ENCODE peak calls at places on chromosomes 2 and 18, in eight cellular contexts. R is PC-3, V is endodermal cell, S is nephron progenitor cell, L is thoracic aorta, T is upper lobe of left lung, Z is fibroblast of pulmonary artery, Y is astrocyte of the cerebellum. G is an unnamed sample.

GRCh38 chr2:131394147-131394931 is 30.4 kb upstream of the RAB6D start:
- DNase-seq in S (peak), T (no peak), V (peak), Z (no peak), R (no peak), Y (no peak), L (no peak), G (no peak)

GRCh38 chr2:30444283-30444682 is 2.8 kb upstream of the LCLAT1 start:
- DNase-seq in Z (no peak), V (no peak), L (no peak), S (no peak), R (no peak), T (no peak), Y (no peak), G (no peak)

GRCh38 chr2:38428940-38429339 is 51.9 kb upstream of the ATL2 start:
- DNase-seq in Y (no peak), S (no peak), R (no peak), T (no peak), Z (peak), L (no peak), V (no peak), G (no peak)

GRCh38 chr2:124063596-124063995 is 38.5 kb downstream of the CNTNAP5 start:
- DNase-seq in S (no peak), L (no peak), Y (no peak), Z (no peak), T (no peak), R (no peak), V (no peak), G (no peak)

GRCh38 chr18:51039138-51040112 is 9.4 kb downstream of the SMAD4 start:
- DNase-seq in R (no peak), V (peak), Y (no peak), Z (peak), S (no peak), T (no peak), L (no peak), G (no peak)

GRCh38 chr2:1282552-1282951 is 130.7 kb upstream of the TPO start:
- DNase-seq in S (peak), T (no peak), Y (no peak), Z (peak), V (no peak), L (no peak), R (no peak), G (no peak)

GRCh38 chr2:10006248-10007147 is 36.9 kb upstream of the KLF11 start:
- DNase-seq in V (peak), T (peak), S (peak), Z (no peak), L (no peak), Y (no peak), R (peak), G (no peak)

GRCh38 chr2:238850096-238850495 is 2.2 kb downstream of the TWIST2 start:
- DNase-seq in L (no peak), Y (no peak), T (no peak), V (no peak), S (no peak), R (no peak), Z (peak), G (no peak)

GRCh38 chr18:28560339-28560738 is 383.4 kb upstream of the CDH2 start:
- DNase-seq in Y (no peak), Z (no peak), L (no peak), R (no peak), S (no peak), V (no peak), T (no peak), G (no peak)

GRCh38 chr2:25043241-25043867 is 1.5 kb downstream of the EFR3B start:
- DNase-seq in Z (peak), R (peak), L (no peak), S (peak), V (peak), Y (peak), T (no peak), G (no peak)

GRCh38 chr18:75727479-75727878 is 300.0 kb upstream of the SMIM21 start:
- DNase-seq in S (peak), T (peak), Y (peak), Z (peak), R (peak), V (peak), L (no peak), G (no peak)

GRCh38 chr2:100031604-100032003 is 110.8 kb downstream of the AFF3 start:
- DNase-seq in V (no peak), R (peak), Y (no peak), T (no peak), Z (no peak), L (no peak), S (no peak), G (no peak)

GRCh38 chr2:100033976-100034375 is 108.4 kb downstream of the AFF3 start:
- DNase-seq in L (no peak), R (no peak), Y (no peak), T (no peak), S (no peak), Z (no peak), V (no peak), G (no peak)

GRCh38 chr2:100034431-100034830 is 108.0 kb downstream of the AFF3 start:
- DNase-seq in S (no peak), R (no peak), T (no peak), Y (no peak), V (no peak), L (no peak), Z (no peak), G (no peak)

GRCh38 chr2:100029460-100029859 is 112.9 kb downstream of the AFF3 start:
- DNase-seq in Z (no peak), R (no peak), V (no peak), L (no peak), S (no peak), Y (no peak), T (no peak), G (no peak)
- TF ChIP-seq CTCF in Z (no peak), R (peak), V (peak), L (no peak), S (no peak), Y (no peak), T (no peak), G (no peak)

DNA sequence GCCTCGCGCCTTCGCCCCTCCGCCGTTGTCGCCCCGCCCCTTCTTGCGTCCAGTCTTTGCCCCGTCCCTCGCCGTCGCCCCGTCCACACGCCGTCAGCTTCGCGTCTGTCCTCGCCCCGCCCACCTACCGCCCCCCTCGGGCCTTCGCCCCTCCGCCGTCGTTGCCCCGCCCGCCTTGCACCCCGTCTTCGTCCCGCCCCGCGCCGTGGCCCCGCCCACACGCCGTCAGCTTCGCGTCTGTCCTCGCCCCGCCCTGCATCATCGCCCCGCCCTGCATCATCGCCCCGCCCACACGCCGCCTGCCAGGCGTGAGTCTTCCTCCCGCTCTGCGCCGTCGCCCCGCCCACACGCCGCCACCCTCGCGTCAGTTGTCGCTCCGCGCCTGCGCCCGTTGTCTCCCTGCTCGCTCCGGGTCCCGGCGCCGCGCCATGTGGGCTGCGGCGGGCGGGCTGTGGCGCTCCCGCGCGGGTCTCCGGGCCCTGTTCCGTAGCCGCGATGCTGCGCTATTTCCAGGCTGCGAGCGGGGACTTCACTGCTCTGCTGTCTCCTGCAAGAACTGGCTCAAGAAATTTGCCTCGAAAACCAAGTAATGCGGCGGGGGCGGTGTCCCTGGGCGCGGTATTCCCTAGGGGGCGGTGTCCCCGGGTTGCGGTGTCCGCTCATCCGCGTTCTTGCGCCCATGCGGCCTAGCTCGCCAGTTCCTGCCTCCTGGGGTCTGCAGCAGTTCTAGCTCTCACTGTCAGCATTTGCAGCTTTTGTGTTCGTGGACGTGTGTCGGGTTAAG is at the start of gene RBFA:
- DNase-seq in L (peak), Z (peak), V (peak), S (peak), R (peak), T (peak), Y (peak), G (peak)
- TF ChIP-seq CTCF in L (no peak), Z (no peak), V (peak), S (no peak), R (peak), T (peak), Y (no peak), G (no peak)

GRCh38 chr18:11666831-11667230 is 22.2 kb upstream of the GNAL start:
- DNase-seq in L (no peak), V (no peak), R (no peak), T (no peak), Y (no peak), Z (no peak), S (no peak), G (no peak)
- TF ChIP-seq CTCF in L (no peak), V (no peak), R (no peak), T (no peak), Y (no peak), Z (no peak), S (no peak), G (no peak)

GRCh38 chr2:142179686-142180085 is 48.9 kb upstream of the LRP1B start:
- DNase-seq in S (no peak), V (no peak), R (no peak), T (no peak), Y (no peak), L (no peak), Z (no peak), G (no peak)

GRCh38 chr2:142176941-142177340 is 46.1 kb upstream of the LRP1B start:
- DNase-seq in R (no peak), L (no peak), V (no peak), Y (no peak), S (no peak), Z (no peak), T (no peak), G (no peak)

GRCh38 chr2:142175917-142176316 is 45.1 kb upstream of the LRP1B start:
- DNase-seq in Y (no peak), S (no peak), L (no peak), R (no peak), V (no peak), Z (no peak), T (no peak), G (no peak)

GRCh38 chr2:142178604-142179003 is 47.8 kb upstream of the LRP1B start:
- DNase-seq in V (no peak), L (no peak), T (no peak), Z (no peak), S (no peak), R (no peak), Y (no peak), G (no peak)

GRCh38 chr2:142180820-142181533 is 50.2 kb upstream of the LRP1B start:
- DNase-seq in V (peak), R (peak), L (no peak), Y (no peak), T (no peak), S (peak), Z (peak), G (no peak)
- TF ChIP-seq CTCF in V (peak), R (peak), L (no peak), Y (peak), T (no peak), S (peak), Z (peak), G (no peak)

DNA sequence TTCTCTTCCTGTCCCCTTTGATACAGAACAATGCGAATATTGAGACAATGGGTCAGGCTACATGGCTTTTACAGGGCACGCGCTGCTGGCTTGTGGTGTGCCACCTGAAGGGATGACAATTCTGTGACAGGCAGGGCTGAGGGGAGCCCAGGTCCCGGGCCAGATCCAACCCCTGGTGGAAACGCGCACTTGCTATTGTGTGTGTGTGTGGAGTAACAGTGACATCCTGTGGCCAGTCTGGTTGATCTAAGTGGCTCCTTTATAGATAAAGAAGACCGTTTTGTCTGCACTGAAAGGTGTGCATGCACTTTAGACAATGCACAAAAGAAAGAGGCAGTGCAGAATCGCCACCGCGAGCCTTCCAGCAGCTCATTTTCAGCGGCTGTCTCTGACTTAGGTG is 273.6 kb downstream of the HRH4 start:
- DNase-seq in R (peak), V (peak), Z (no peak), Y (no peak), S (peak), T (no peak), L (no peak), G (no peak)
- TF ChIP-seq CTCF in R (peak), V (peak), Z (no peak), Y (peak), S (peak), T (no peak), L (no peak), G (no peak)

GRCh38 chr18:54717673-54718435 is 110.4 kb upstream of the RAB27B start:
- DNase-seq in T (no peak), V (peak), L (no peak), Y (no peak), R (no peak), S (peak), Z (peak), G (peak)
- TF ChIP-seq CTCF in T (no peak), V (no peak), L (no peak), Y (no peak), R (no peak), S (no peak), Z (no peak), G (no peak)

GRCh38 chr18:21912339-21913239 is 172.0 kb downstream of the MIB1 start:
- DNase-seq in T (no peak), Y (no peak), R (peak), Z (no peak), S (peak), L (no peak), V (peak), G (no peak)
- TF ChIP-seq CTCF in T (no peak), Y (no peak), R (peak), Z (no peak), S (no peak), L (no peak), V (peak), G (no peak)

GRCh38 chr2:134367915-134368911 is 114.3 kb downstream of the MGAT5 start:
- DNase-seq in T (no peak), V (no peak), Y (peak), S (no peak), L (no peak), R (no peak), Z (peak), G (no peak)
- TF ChIP-seq CTCF in T (no peak), V (no peak), Y (no peak), S (no peak), L (no peak), R (no peak), Z (no peak), G (no peak)